ENCODE peak calls at places on chromosomes 1 and 21, in five cellular contexts. O is NCI-H1436 treated with DMSO at 0.1 percent for 48 hours, D is fibroblast of mammary gland, N is lower lobe of right lung, G is activated T-cell treated with anti-CD3 and anti-CD28 coated beads for 1 hour. F is an unnamed sample.

GRCh38 chr1:157770442-157771043 is 6.4 kb downstream of the FCRL2 start:
- DNase-seq in O (no peak), D (peak), N (no peak), G (no peak), F (no peak)

GRCh38 chr1:27517907-27518718 is 28.1 kb upstream of the WASF2 start:
- DNase-seq in O (no peak), D (no peak), N (no peak), G (no peak), F (no peak)

GRCh38 chr1:187840557-187840956 is 1011.8 kb downstream of the PLA2G4A start:
- DNase-seq in O (no peak), D (no peak), N (no peak), G (no peak), F (no peak)

GRCh38 chr1:46539968-46540367 is 11.5 kb downstream of the KNCN start:
- DNase-seq in O (no peak), D (peak), N (no peak), G (no peak), F (no peak)

GRCh38 chr1:228988655-228989054 is 253.4 kb downstream of the RHOU start:
- DNase-seq in O (no peak), D (peak), N (no peak), G (no peak), F (peak)

GRCh38 chr1:244022301-244022700 is 28.8 kb upstream of the ZBTB18 start:
- DNase-seq in O (no peak), D (peak), N (no peak), G (no peak), F (no peak)

GRCh38 chr1:68255301-68255700 is 23.0 kb upstream of the WLS start:
- DNase-seq in O (no peak), D (no peak), N (no peak), G (no peak), F (no peak)

GRCh38 chr1:30413111-30413440 is 310.3 kb downstream of the MATN1 start:
- DNase-seq in O (no peak), D (no peak), N (no peak), G (no peak), F (peak)

GRCh38 chr1:201582977-201583376 is 44.0 kb downstream of the NAV1 start:
- DNase-seq in O (peak), D (no peak), N (peak), G (no peak), F (no peak)

GRCh38 chr1:81703352-81703735 is 97.4 kb upstream of the ADGRL2 start:
- DNase-seq in O (no peak), D (peak), N (no peak), G (no peak), F (no peak)

GRCh38 chr21:35178812-35179211 is 129.7 kb upstream of the RUNX1 start:
- DNase-seq in O (no peak), D (peak), N (no peak), G (no peak), F (no peak)

GRCh38 chr1:101257500-101258325 is 20.9 kb downstream of the S1PR1 start:
- DNase-seq in O (no peak), D (no peak), N (peak), G (no peak), F (no peak)

GRCh38 chr1:31624354-31625179 is 7.1 kb downstream of the HCRTR1 start:
- DNase-seq in O (no peak), D (no peak), N (no peak), G (no peak), F (no peak)

GRCh38 chr1:87588445-87588844 is 259.8 kb downstream of the LMO4 start:
- DNase-seq in O (no peak), D (no peak), N (no peak), G (no peak), F (no peak)

GRCh38 chr1:157105988-157106812 is 6.6 kb upstream of the ETV3L start:
- DNase-seq in O (no peak), D (peak), N (peak), G (no peak), F (no peak)

GRCh38 chr1:88802950-88803349 is 88.4 kb downstream of the GTF2B start:
- DNase-seq in O (no peak), D (peak), N (no peak), G (no peak), F (no peak)

GRCh38 chr1:14924455-14925325 is 228.9 kb upstream of the TMEM51 start:
- DNase-seq in O (no peak), D (peak), N (peak), G (no peak), F (no peak)

GRCh38 chr1:88079036-88079435 is 605.0 kb upstream of the PKN2 start:
- DNase-seq in O (no peak), D (peak), N (no peak), G (no peak), F (no peak)

GRCh38 chr1:235910357-235911299 is 43.9 kb upstream of the LYST start:
- DNase-seq in O (no peak), D (peak), N (no peak), G (no peak), F (no peak)

GRCh38 chr1:7608628-7609295 is 162.3 kb upstream of the VAMP3 start:
- DNase-seq in O (no peak), D (no peak), N (peak), G (no peak), F (no peak)

GRCh38 chr1:64898107-64898861 is 68.1 kb downstream of the JAK1 start:
- DNase-seq in O (no peak), D (peak), N (peak), G (peak), F (no peak)

GRCh38 chr1:153490272-153491051 is 30.0 kb upstream of the S100A7 start:
- DNase-seq in O (peak), D (peak), N (no peak), G (no peak), F (no peak)

GRCh38 chr1:90710579-90711536 is 6.2 kb downstream of the BARHL2 start:
- DNase-seq in O (no peak), D (no peak), N (no peak), G (no peak), F (no peak)

GRCh38 chr1:236072001-236072400 is 7.1 kb upstream of the NID1 start:
- DNase-seq in O (no peak), D (no peak), N (no peak), G (no peak), F (no peak)

GRCh38 chr1:1051127-1051810 is 22.8 kb downstream of the RNF223 start:
- DNase-seq in O (no peak), D (no peak), N (no peak), G (no peak), F (no peak)

GRCh38 chr1:29804181-29804899 is 568.0 kb downstream of the PTPRU start:
- DNase-seq in O (no peak), D (no peak), N (no peak), G (no peak), F (no peak)

GRCh38 chr1:227775841-227776240 is 39.6 kb upstream of the PRSS38 start:
- DNase-seq in O (no peak), D (no peak), N (no peak), G (no peak), F (no peak)

GRCh38 chr1:45079533-45079932 is 67.5 kb downstream of the UROD start:
- DNase-seq in O (no peak), D (no peak), N (no peak), G (no peak), F (no peak)

GRCh38 chr1:51878307-51878615 is 266 bp downstream of the NRDC start:
- DNase-seq in O (no peak), D (no peak), N (no peak), G (no peak), F (no peak)

GRCh38 chr1:14778882-14779594 is 180.6 kb downstream of the KAZN start:
- DNase-seq in O (no peak), D (peak), N (peak), G (peak), F (no peak)

GRCh38 chr21:45365186-45365607 is 39.8 kb upstream of the COL18A1 start:
- DNase-seq in O (no peak), D (no peak), N (no peak), G (no peak), F (no peak)

GRCh38 chr1:58816747-58817221 is 32.9 kb upstream of the JUN start:
- DNase-seq in O (no peak), D (peak), N (no peak), G (no peak), F (no peak)

GRCh38 chr21:36548866-36549265 is 68.9 kb upstream of the CLDN14 start:
- DNase-seq in O (no peak), D (no peak), N (no peak), G (no peak), F (peak)

GRCh38 chr1:179043266-179043665 is 17.6 kb downstream of the FAM20B start:
- DNase-seq in O (no peak), D (no peak), N (no peak), G (no peak), F (no peak)

GRCh38 chr1:217620814-217621213 is 10.1 kb downstream of the GPATCH2 start:
- DNase-seq in O (no peak), D (no peak), N (no peak), G (no peak), F (no peak)

GRCh38 chr1:31523769-31524168 is 52.5 kb upstream of the TINAGL1 start:
- DNase-seq in O (no peak), D (peak), N (peak), G (no peak), F (no peak)

GRCh38 chr1:229972600-229973296 is 94.3 kb upstream of the GALNT2 start:
- DNase-seq in O (no peak), D (no peak), N (no peak), G (no peak), F (no peak)

GRCh38 chr1:216749219-216749618 is 26.0 kb upstream of the ESRRG start:
- DNase-seq in O (no peak), D (no peak), N (no peak), G (no peak), F (no peak)